ENCODE peak calls at places on chromosomes 12 and 14, in four cellular contexts. D, H, E and P are unnamed samples.

GRCh38 chr12:12553208-12553785 is 9.4 kb downstream of the DUSP16 start:
- DNase-seq in E (no peak), D (no peak), H (no peak), P (no peak)

GRCh38 chr14:70567791-70568190 is 32.7 kb downstream of the MED6 start:
- DNase-seq in D (no peak), E (no peak), H (no peak), P (no peak)

GRCh38 chr12:47773062-47773857 is at the start of gene SLC48A1:
- DNase-seq in D (peak), H (peak), E (peak), P (peak)

GRCh38 chr14:94021001-94021400 is 5.1 kb upstream of the OTUB2 start:
- DNase-seq in E (no peak), D (no peak), H (no peak), P (no peak)

GRCh38 chr14:53409289-53409688 is 256.2 kb upstream of the DDHD1 start:
- DNase-seq in D (no peak), H (no peak), E (no peak), P (no peak)

GRCh38 chr14:103099081-103099732 is 4.7 kb downstream of the EXOC3L4 start:
- DNase-seq in D (peak), E (no peak), H (no peak), P (no peak)

GRCh38 chr14:104717646-104718045 is 6.4 kb upstream of the ADSS1 start:
- DNase-seq in D (no peak), E (no peak), H (no peak), P (no peak)

GRCh38 chr14:22822619-22823551 is 6.8 kb upstream of the MRPL52 start:
- DNase-seq in H (peak), D (peak), E (peak), P (peak)

GRCh38 chr12:64618953-64619590 is 8.8 kb downstream of the RASSF3 start:
- DNase-seq in H (peak), E (no peak), D (no peak), P (no peak)

GRCh38 chr14:98906123-98906995 is 365.6 kb downstream of the BCL11B start:
- DNase-seq in E (no peak), H (peak), D (no peak), P (no peak)

GRCh38 chr14:61418749-61419148 is 97.4 kb downstream of the PRKCH start:
- DNase-seq in H (peak), E (peak), D (no peak), P (no peak)

GRCh38 chr14:75125617-75126016 is 1.2 kb downstream of the NEK9 start:
- DNase-seq in H (no peak), E (no peak), D (no peak), P (no peak)

GRCh38 chr14:96122496-96122895 is 82.1 kb upstream of the BDKRB2 start:
- DNase-seq in E (no peak), H (no peak), D (no peak), P (no peak)

GRCh38 chr12:53659011-53659551 is 16.8 kb downstream of the ATP5MC2 start:
- DNase-seq in D (peak), E (peak), H (no peak), P (no peak)

GRCh38 chr14:33906968-33907367 is 43.9 kb downstream of the EGLN3 start:
- DNase-seq in D (no peak), E (no peak), H (no peak), P (no peak)

GRCh38 chr12:85711735-85712390 is 124.3 kb downstream of the RASSF9 start:
- DNase-seq in H (no peak), E (peak), D (no peak), P (no peak)

GRCh38 chr14:84760506-84760905 is 769.4 kb upstream of the FLRT2 start:
- DNase-seq in E (no peak), D (no peak), H (no peak), P (no peak)

GRCh38 chr12:54222609-54223008 is 33.8 kb upstream of the SMUG1 start:
- DNase-seq in D (no peak), H (no peak), E (no peak), P (no peak)

GRCh38 chr14:46053221-46053620 is 598.4 kb downstream of the RPL10L start:
- DNase-seq in D (no peak), E (no peak), H (no peak), P (no peak)

GRCh38 chr14:89501381-89501780 is 84.3 kb upstream of the FOXN3 start:
- DNase-seq in D (no peak), H (no peak), E (no peak), P (no peak)

GRCh38 chr12:530308-530707 is 70.6 kb downstream of the B4GALNT3 start:
- DNase-seq in H (peak), E (no peak), D (no peak), P (no peak)

GRCh38 chr12:63804746-63805145 is 25.0 kb downstream of the RXYLT1 start:
- DNase-seq in D (no peak), E (no peak), H (no peak), P (no peak)

GRCh38 chr12:49702676-49703228 is 4.5 kb downstream of the FMNL3 start:
- DNase-seq in H (no peak), E (no peak), D (no peak), P (no peak)

GRCh38 chr12:100794441-100795192 is at the start of gene ANO4:
- DNase-seq in H (no peak), D (no peak), E (no peak), P (no peak)

GRCh38 chr12:123231931-123232330 is 1.0 kb downstream of the MPHOSPH9 start:
- DNase-seq in E (no peak), D (no peak), H (no peak), P (no peak)

GRCh38 chr14:97930191-97930590 is 1133.0 kb downstream of the VRK1 start:
- DNase-seq in E (no peak), D (no peak), H (no peak), P (no peak)

GRCh38 chr14:31303654-31304053 is 96.1 kb upstream of the HECTD1 start:
- DNase-seq in H (no peak), D (no peak), E (no peak), P (no peak)

GRCh38 chr14:67623114-67623513 is 3.4 kb downstream of the ARG2 start:
- DNase-seq in H (peak), E (no peak), D (no peak), P (no peak)

GRCh38 chr12:103013741-103014140 is 56.3 kb downstream of the ASCL1 start:
- DNase-seq in E (no peak), H (no peak), D (no peak), P (no peak)